ENCODE peak calls at places on chromosomes 7 and 10, in four cellular contexts. V, L, C and A are unnamed samples.

GRCh38 chr10:126948355-126949160 is 43.3 kb downstream of the DOCK1 start:
- DNase-seq in C (no peak), L (no peak), V (no peak), A (no peak)

GRCh38 chr10:23610626-23611307 is 171.9 kb downstream of the OTUD1 start:
- DNase-seq in L (peak), C (no peak), V (no peak), A (no peak)

GRCh38 chr7:55397617-55398016 is 32.5 kb downstream of the LANCL2 start:
- DNase-seq in C (no peak), V (no peak), L (no peak), A (no peak)

GRCh38 chr10:23965880-23966279 is 243.1 kb upstream of the KIAA1217 start:
- DNase-seq in V (no peak), L (no peak), C (no peak), A (no peak)

GRCh38 chr7:75624134-75624832 is 114.5 kb downstream of the HIP1 start:
- DNase-seq in V (no peak), C (no peak), L (peak), A (peak)

GRCh38 chr10:78756604-78757442 is 311.9 kb upstream of the ZMIZ1 start:
- DNase-seq in V (peak), C (no peak), L (peak), A (peak)

GRCh38 chr7:26681819-26682418 is 182.5 kb downstream of the SKAP2 start:
- DNase-seq in V (no peak), C (no peak), L (peak), A (peak)

GRCh38 chr7:74230446-74231231 is 20.8 kb downstream of the LAT2 start:
- DNase-seq in L (no peak), V (no peak), C (no peak), A (no peak)

GRCh38 chr10:63707254-63707910 is 186.2 kb downstream of the REEP3 start:
- DNase-seq in C (peak), L (peak), V (peak), A (peak)

GRCh38 chr7:36871863-36872262 is 147.6 kb upstream of the AOAH start:
- DNase-seq in L (no peak), V (no peak), C (no peak), A (no peak)

GRCh38 chr10:132503581-132504421 is 33.8 kb upstream of the INPP5A start:
- DNase-seq in L (no peak), C (no peak), V (no peak), A (no peak)

GRCh38 chr10:102314801-102315200 is 69.5 kb downstream of the GBF1 start:
- DNase-seq in C (no peak), V (no peak), L (no peak), A (no peak)

GRCh38 chr10:47206449-47207279 is 93.3 kb upstream of the GDF10 start:
- DNase-seq in L (peak), V (no peak), C (no peak), A (no peak)

GRCh38 chr7:100539436-100540006 is 518 bp downstream of the AGFG2 start:
- DNase-seq in V (no peak), L (no peak), C (no peak), A (no peak)

GRCh38 chr10:1094112-1095057 is 38.2 kb downstream of the WDR37 start:
- DNase-seq in L (no peak), C (no peak), V (peak), A (no peak)

GRCh38 chr10:71776528-71776927 is 3.2 kb upstream of the VSIR start:
- DNase-seq in L (no peak), C (no peak), V (no peak), A (no peak)

GRCh38 chr7:95396136-95397032 is at the start of gene PON3:
- DNase-seq in V (no peak), C (no peak), L (no peak), A (no peak)